ENCODE peak calls at places on chromosomes 2 and 18, in five cellular contexts. Z, Q, M, L and N are unnamed samples.

GRCh38 chr2:172864182-172864581 is 128.5 kb downstream of the RAPGEF4 start:
- DNase-seq in Z (peak), Q (peak), M (peak), L (peak), N (no peak)

GRCh38 chr18:63882333-63883141 is 5.0 kb upstream of the SERPINB2 start:
- DNase-seq in Z (no peak), Q (no peak), M (peak), L (peak), N (no peak)

GRCh38 chr2:181457741-181458425 is 697 bp downstream of the ITGA4 start:
- DNase-seq in Z (peak), Q (no peak), M (peak), L (peak), N (no peak)

GRCh38 chr2:105804266-105804665 is 59.6 kb downstream of the NCK2 start:
- DNase-seq in Z (no peak), Q (no peak), M (no peak), L (no peak), N (peak)

GRCh38 chr2:172172513-172173217 is 70.0 kb upstream of the DLX2 start:
- DNase-seq in Z (peak), Q (peak), M (peak), L (peak), N (no peak)

GRCh38 chr2:120052597-120052996 is 39.7 kb downstream of the EPB41L5 start:
- DNase-seq in Z (no peak), Q (no peak), M (no peak), L (no peak), N (no peak)

GRCh38 chr2:150621800-150622199 is 134.3 kb upstream of the RND3 start:
- DNase-seq in Z (no peak), Q (no peak), M (no peak), L (peak), N (no peak)

GRCh38 chr2:133568172-133568571 is at the start of gene NCKAP5:
- DNase-seq in Z (peak), Q (no peak), M (peak), L (peak), N (no peak)

GRCh38 chr2:70094171-70094977 is 7.1 kb downstream of the PCBP1 start:
- DNase-seq in Z (no peak), Q (no peak), M (no peak), L (no peak), N (no peak)

GRCh38 chr2:42556351-42556890 is 12.0 kb upstream of the MTA3 start:
- DNase-seq in Z (peak), Q (no peak), M (no peak), L (no peak), N (no peak)

GRCh38 chr18:31503011-31503410 is 5.0 kb downstream of the DSG2 start:
- DNase-seq in Z (no peak), Q (no peak), M (no peak), L (no peak), N (no peak)

GRCh38 chr2:25255745-25256485 is 85.8 kb downstream of the DNMT3A start:
- DNase-seq in Z (no peak), Q (no peak), M (no peak), L (no peak), N (no peak)

GRCh38 chr2:167264380-167264779 is 376.1 kb downstream of the XIRP2 start:
- DNase-seq in Z (peak), Q (no peak), M (no peak), L (peak), N (no peak)

GRCh38 chr2:123093199-123093598 is 931.9 kb upstream of the CNTNAP5 start:
- DNase-seq in Z (no peak), Q (no peak), M (no peak), L (no peak), N (no peak)

GRCh38 chr2:118310016-118310877 is 222.0 kb downstream of the INSIG2 start:
- DNase-seq in Z (peak), Q (peak), M (no peak), L (peak), N (peak)

GRCh38 chr2:144364988-144365738 is 154.8 kb downstream of the ZEB2 start:
- DNase-seq in Z (no peak), Q (peak), M (no peak), L (no peak), N (no peak)

GRCh38 chr2:172334988-172335387 is 92.4 kb upstream of the ITGA6 start:
- DNase-seq in Z (peak), Q (no peak), M (no peak), L (no peak), N (no peak)

GRCh38 chr2:203225423-203226039 is 13.3 kb upstream of the CYP20A1 start:
- DNase-seq in Z (peak), Q (no peak), M (no peak), L (peak), N (no peak)

GRCh38 chr2:66481100-66481549 is 46.2 kb downstream of the MEIS1 start:
- DNase-seq in Z (peak), Q (peak), M (peak), L (peak), N (no peak)

GRCh38 chr2:223868005-223868404 is 30.6 kb upstream of the AP1S3 start:
- DNase-seq in Z (no peak), Q (no peak), M (no peak), L (no peak), N (no peak)

GRCh38 chr2:240350696-240351087 is 84.8 kb upstream of the GPC1 start:
- DNase-seq in Z (no peak), Q (no peak), M (no peak), L (no peak), N (no peak)

GRCh38 chr2:3411103-3411502 is 31.6 kb downstream of the TRAPPC12 start:
- DNase-seq in Z (no peak), Q (no peak), M (no peak), L (no peak), N (no peak)

GRCh38 chr18:11096839-11097750 is 52.3 kb downstream of the PIEZO2 start:
- DNase-seq in Z (no peak), Q (no peak), M (no peak), L (no peak), N (no peak)

GRCh38 chr2:60215295-60215990 is 338.0 kb downstream of the BCL11A start:
- DNase-seq in Z (peak), Q (no peak), M (no peak), L (no peak), N (no peak)

GRCh38 chr18:59961086-59961485 is 61.3 kb downstream of the PMAIP1 start:
- DNase-seq in Z (no peak), Q (peak), M (no peak), L (no peak), N (no peak)

GRCh38 chr2:68238955-68239822 is 13.1 kb downstream of the PPP3R1 start:
- DNase-seq in Z (no peak), Q (no peak), M (no peak), L (peak), N (no peak)

GRCh38 chr2:10342245-10342951 is 39.7 kb downstream of the HPCAL1 start:
- DNase-seq in Z (no peak), Q (no peak), M (no peak), L (no peak), N (no peak)

GRCh38 chr18:3869848-3870247 is 419.9 kb downstream of the TGIF1 start:
- DNase-seq in Z (peak), Q (peak), M (no peak), L (peak), N (peak)

GRCh38 chr2:120466704-120467054 is 120.7 kb downstream of the INHBB start:
- DNase-seq in Z (no peak), Q (no peak), M (no peak), L (no peak), N (no peak)

GRCh38 chr2:152309352-152310214 is 25.4 kb upstream of the FMNL2 start:
- DNase-seq in Z (no peak), Q (no peak), M (no peak), L (no peak), N (no peak)

GRCh38 chr18:79846936-79847557 is 49.3 kb downstream of the KCNG2 start:
- DNase-seq in Z (no peak), Q (no peak), M (no peak), L (no peak), N (no peak)

GRCh38 chr2:219645631-219646527 is 18.4 kb downstream of the SLC4A3 start:
- DNase-seq in Z (peak), Q (no peak), M (no peak), L (no peak), N (no peak)

GRCh38 chr2:84846041-84846663 is 34.7 kb downstream of the TRABD2A start:
- DNase-seq in Z (no peak), Q (no peak), M (no peak), L (no peak), N (no peak)

GRCh38 chr18:8139127-8139591 is 470.1 kb upstream of the RAB12 start:
- DNase-seq in Z (no peak), Q (no peak), M (no peak), L (no peak), N (no peak)

GRCh38 chr2:4353668-4354067 is 650.3 kb downstream of the DCDC2C start:
- DNase-seq in Z (no peak), Q (no peak), M (no peak), L (peak), N (no peak)

GRCh38 chr18:53509886-53510285 is 714.6 kb downstream of the MBD2 start:
- DNase-seq in Z (no peak), Q (no peak), M (no peak), L (no peak), N (no peak)

GRCh38 chr2:197969391-197969893 is 165.0 kb downstream of the PLCL1 start:
- DNase-seq in Z (no peak), Q (peak), M (no peak), L (peak), N (no peak)

GRCh38 chr2:164747786-164748433 is 93.7 kb downstream of the COBLL1 start:
- DNase-seq in Z (no peak), Q (no peak), M (no peak), L (no peak), N (no peak)

GRCh38 chr2:106359512-106359911 is 108.7 kb downstream of the RGPD3 start:
- DNase-seq in Z (no peak), Q (no peak), M (no peak), L (no peak), N (no peak)

GRCh38 chr2:37527362-37527761 is 144.1 kb downstream of the CDC42EP3 start:
- DNase-seq in Z (no peak), Q (no peak), M (no peak), L (no peak), N (no peak)
- TF ChIP-seq POLR2AphosphoS5 in Z (no peak), Q (no peak), M (no peak), L (no peak), N (no peak)

GRCh38 chr2:200222837-200223236 is 83.7 kb upstream of the SPATS2L start:
- DNase-seq in Z (no peak), Q (no peak), M (no peak), L (no peak), N (no peak)
- H3K27ac ChIP-seq in Z (no peak), Q (no peak), M (no peak), L (no peak), N (no peak)

GRCh38 chr2:98463988-98464771 is 19.5 kb downstream of the INPP4A start:
- DNase-seq in Z (no peak), Q (no peak), M (peak), L (no peak), N (no peak)
- H3K4me3 ChIP-seq in Z (no peak), Q (no peak), M (no peak), L (no peak), N (no peak)

DNA sequence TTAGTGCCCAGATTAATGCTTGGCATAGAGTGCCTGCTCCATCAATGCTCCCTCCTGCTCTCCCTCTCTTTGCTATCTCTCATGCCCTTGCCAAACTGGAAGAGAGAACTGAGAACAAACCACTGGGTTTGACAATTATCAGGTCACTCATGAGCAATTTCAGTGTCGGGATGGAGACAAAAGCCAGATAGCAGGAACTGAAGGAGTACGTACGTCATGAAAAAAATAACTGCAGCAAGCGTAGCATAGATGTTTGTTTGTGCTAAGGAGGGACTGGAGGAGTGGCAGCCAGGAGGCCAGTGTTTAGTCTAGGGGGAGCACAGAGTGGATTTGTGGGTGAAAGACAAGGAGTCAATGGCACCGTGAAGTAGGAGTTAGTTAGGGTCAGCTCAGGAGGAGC is 113.3 kb downstream of the POLE4 start:
- DNase-seq in Z (no peak), Q (no peak), M (no peak), L (no peak), N (no peak)
- TF ChIP-seq POLR2AphosphoS5 in Z (no peak), Q (no peak), M (no peak), L (no peak), N (no peak)

DNA sequence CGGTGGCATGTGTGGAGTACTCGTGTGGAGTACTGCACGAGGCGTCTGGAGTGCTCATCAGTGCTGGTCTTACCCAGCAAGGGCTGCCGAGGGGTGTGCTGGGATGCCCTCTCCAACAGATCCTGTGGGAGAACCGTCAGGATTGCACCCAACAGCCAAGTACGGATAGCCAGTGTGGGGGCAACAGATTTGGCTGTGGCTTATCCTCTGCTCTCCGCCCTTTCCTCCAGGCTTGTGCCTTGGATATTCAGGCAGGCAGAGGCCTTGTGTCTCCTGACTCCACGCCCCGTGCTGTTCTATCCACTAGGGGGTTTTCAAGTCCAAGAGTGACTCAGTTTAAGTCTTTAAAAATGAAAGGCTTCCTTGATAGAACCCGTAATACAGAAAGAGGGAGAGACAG is 321.0 kb upstream of the HS6ST1 start:
- DNase-seq in Z (no peak), Q (no peak), M (peak), L (no peak), N (no peak)
- H3K27ac ChIP-seq in Z (peak), Q (no peak), M (no peak), L (no peak), N (peak)

GRCh38 chr2:232927041-232927792 is 57.2 kb downstream of the SNORC start:
- DNase-seq in Z (peak), Q (no peak), M (no peak), L (no peak), N (no peak)
- H3K4me3 ChIP-seq in Z (peak), Q (no peak), M (peak), L (peak), N (peak)